ENCODE peak calls at places on chromosome 1, in seven cellular contexts. G, W, K, F, N, B and I are unnamed samples.
A peak's percentile ranks its signal among the peaks of the same experiment; 100 is the strongest.

GRCh38 chr1:178818416-178818815 is 52.5 kb downstream of the ANGPTL1 start:
- DNase-seq in B (no peak), N (no peak), G (no peak), F (peak; percentile 79), K (no peak), W (peak; percentile 15), I (no peak)

GRCh38 chr1:212487286-212487685 is 54.6 kb downstream of the NENF start:
- DNase-seq in B (no peak), K (no peak), F (no peak), N (no peak), G (no peak), W (no peak), I (no peak)

GRCh38 chr1:46535063-46535462 is 16.4 kb downstream of the KNCN start:
- DNase-seq in F (no peak), N (peak; percentile 55), G (no peak), W (peak; percentile 17), K (no peak), B (peak; percentile 51), I (no peak)

GRCh38 chr1:156391701-156392100 is 22.7 kb downstream of the RHBG start:
- DNase-seq in N (no peak), F (no peak), B (no peak), W (no peak), K (no peak), G (no peak), I (no peak)

GRCh38 chr1:22132517-22133235 is 10.2 kb downstream of the WNT4 start:
- DNase-seq in F (peak; percentile 71), W (peak; percentile 64), B (no peak), G (no peak), N (no peak), K (no peak), I (no peak)

GRCh38 chr1:206821493-206821892 is 43.9 kb upstream of the IL20 start:
- DNase-seq in G (no peak), B (no peak), F (no peak), N (no peak), W (no peak), K (no peak), I (no peak)

GRCh38 chr1:156524481-156524869 is 23.9 kb upstream of the MEF2D start:
- DNase-seq in K (peak; percentile 32), B (no peak), W (no peak), N (no peak), F (no peak), G (no peak), I (no peak)

GRCh38 chr1:173276922-173277800 is 70.0 kb upstream of the TNFSF4 start:
- DNase-seq in N (no peak), F (no peak), B (no peak), W (no peak), G (no peak), K (peak; percentile 43), I (no peak)

GRCh38 chr1:219312967-219313366 is 139.3 kb downstream of the LYPLAL1 start:
- DNase-seq in K (no peak), B (no peak), N (no peak), W (peak; percentile 88), F (peak; percentile 92), G (no peak), I (no peak)

GRCh38 chr1:79188371-79188770 is 181.8 kb upstream of the ADGRL4 start:
- DNase-seq in W (peak; percentile 56), N (no peak), B (no peak), F (peak; percentile 65), G (no peak), K (peak; percentile 9), I (no peak)

GRCh38 chr1:218475275-218475674 is 130.1 kb downstream of the TGFB2 start:
- DNase-seq in N (no peak), G (no peak), W (no peak), K (no peak), F (peak; percentile 26), B (no peak), I (no peak)

GRCh38 chr1:78760858-78761257 is 111.2 kb downstream of the IFI44 start:
- DNase-seq in N (no peak), W (no peak), G (no peak), K (no peak), B (no peak), F (peak; percentile 36), I (no peak)

GRCh38 chr1:67682659-67683197 is 2.3 kb upstream of the GADD45A start:
- DNase-seq in G (no peak), W (peak; percentile 81), F (peak; percentile 94), K (no peak), B (no peak), N (no peak), I (no peak)

GRCh38 chr1:155009221-155009711 is 6.7 kb downstream of the ZBTB7B start:
- DNase-seq in K (no peak), B (no peak), N (peak; percentile 70), W (no peak), F (no peak), G (no peak), I (no peak)

GRCh38 chr1:168084396-168085231 is 52.1 kb downstream of the GPR161 start:
- DNase-seq in W (peak; percentile 53), N (peak; percentile 85), G (peak; percentile 67), B (peak; percentile 74), K (peak; percentile 47), F (peak; percentile 23), I (peak; percentile 83)

GRCh38 chr1:3436901-3437300 is 17.6 kb upstream of the ARHGEF16 start:
- DNase-seq in W (no peak), N (peak; percentile 63), K (no peak), F (no peak), G (no peak), B (no peak), I (no peak)

GRCh38 chr1:184610872-184611614 is 143.6 kb downstream of the EDEM3 start:
- DNase-seq in B (no peak), G (no peak), F (no peak), K (no peak), N (no peak), W (no peak), I (no peak)

GRCh38 chr1:164598719-164599118 is 39.7 kb downstream of the PBX1 start:
- DNase-seq in G (no peak), F (no peak), N (no peak), K (no peak), W (no peak), B (no peak), I (no peak)

GRCh38 chr1:59043796-59044195 is 253.1 kb upstream of the FGGY start:
- DNase-seq in G (no peak), F (peak; percentile 89), N (no peak), K (no peak), B (no peak), W (peak; percentile 97), I (no peak)

GRCh38 chr1:96845464-96845863 is 123.9 kb downstream of the PTBP2 start:
- DNase-seq in N (no peak), G (no peak), F (no peak), W (peak; percentile 22), B (peak; percentile 14), K (peak; percentile 13), I (peak; percentile 50)

GRCh38 chr1:96843196-96843595 is 121.6 kb downstream of the PTBP2 start:
- DNase-seq in B (no peak), W (peak; percentile 61), G (no peak), N (no peak), K (no peak), F (peak; percentile 57), I (no peak)

GRCh38 chr1:96843601-96844000 is 122.0 kb downstream of the PTBP2 start:
- DNase-seq in G (no peak), K (no peak), N (no peak), F (no peak), W (no peak), B (no peak), I (no peak)

GRCh38 chr1:96840396-96840795 is 118.8 kb downstream of the PTBP2 start:
- DNase-seq in F (no peak), W (no peak), B (no peak), G (no peak), K (no peak), N (no peak), I (no peak)

GRCh38 chr1:96842215-96842614 is 120.6 kb downstream of the PTBP2 start:
- DNase-seq in W (peak; percentile 28), F (peak; percentile 20), G (no peak), B (no peak), K (no peak), N (no peak), I (no peak)
- TF ChIP-seq CTCF in W (peak; percentile 50), F (peak; percentile 45), G (no peak), B (no peak), K (peak; percentile 9), N (peak; percentile 16), I (no peak)

DNA sequence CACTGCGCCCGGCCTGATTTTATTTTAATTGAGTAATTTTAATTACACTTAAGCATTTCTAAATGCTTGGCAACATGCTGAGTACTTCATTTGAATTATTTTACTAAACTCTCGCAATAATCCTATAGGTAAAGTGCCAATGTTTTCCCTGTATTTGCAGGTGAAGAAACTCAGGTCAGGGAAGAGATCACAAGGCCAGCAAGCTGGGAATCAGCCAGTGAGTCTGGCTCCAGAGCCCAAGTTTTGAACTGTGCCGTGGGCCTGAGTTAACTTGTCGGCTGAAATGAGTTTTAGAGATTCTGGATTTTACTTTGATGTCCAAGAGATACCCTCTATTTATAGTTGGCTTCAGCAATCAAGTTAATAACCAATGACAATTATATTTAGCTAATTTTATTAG is 141.4 kb downstream of the CNIH3 start:
- DNase-seq in G (no peak), N (no peak), F (no peak), B (no peak), W (no peak), K (no peak), I (no peak)
- TF ChIP-seq CTCF in G (no peak), N (no peak), F (no peak), B (no peak), W (no peak), K (no peak), I (no peak)

GRCh38 chr1:19113362-19114092 is 96.5 kb downstream of the UBR4 start:
- DNase-seq in B (peak; percentile 45), N (no peak), G (no peak), K (no peak), F (peak; percentile 18), W (peak; percentile 28), I (peak; percentile 45)
- TF ChIP-seq CTCF in B (peak; percentile 56), N (peak; percentile 51), G (no peak), K (peak; percentile 75), F (peak; percentile 29), W (peak; percentile 45), I (no peak)

DNA sequence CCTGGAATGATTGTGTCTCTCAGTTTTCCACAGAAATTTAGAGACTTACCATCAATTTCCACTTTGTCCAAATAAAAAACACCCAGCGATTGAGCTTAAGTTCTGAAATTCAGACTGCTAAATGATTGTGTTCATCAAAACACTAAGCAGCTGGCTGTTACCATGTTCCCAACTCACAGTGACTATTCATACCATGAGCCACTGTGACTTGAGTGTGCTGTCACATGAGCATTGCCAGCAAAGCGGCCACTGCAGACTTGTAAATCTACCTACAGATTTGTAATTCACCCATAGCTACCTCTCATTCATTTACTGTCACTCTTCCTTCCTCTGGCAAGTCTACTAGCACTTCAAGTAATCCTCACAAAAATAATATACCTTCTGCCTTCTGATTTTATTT is 17.2 kb upstream of the PRKAB2 start:
- DNase-seq in K (no peak), F (no peak), W (no peak), G (no peak), N (no peak), B (no peak), I (no peak)
- TF ChIP-seq CTCF in K (no peak), F (no peak), W (no peak), G (no peak), N (no peak), B (no peak), I (no peak)